ENCODE peak calls at places on chromosome 6, in eight cellular contexts. One of them, this sample, is unnamed.

GRCh38 chr6:41576667-41577066 is 30.5 kb downstream of the FOXP4 start:
- DNase-seq in trophoblast cell: no peak
- DNase-seq in G401: no peak
- DNase-seq in stimulated activated CD8-positive, alpha-beta memory T cell treated with anti-CD3 and anti-CD28 coated beads, Interleukin-7, amount 100 ng/mL, for 1 hour: no peak
- DNase-seq in cardiac fibroblast: no peak
- DNase-seq in ureter: no peak
- DNase-seq in A549: no peak
- DNase-seq in right lobe of liver: no peak
- DNase-seq in this sample: no peak

GRCh38 chr6:166127624-166128472 is 39.8 kb downstream of the TBXT start:
- DNase-seq in stimulated activated CD8-positive, alpha-beta memory T cell treated with anti-CD3 and anti-CD28 coated beads, Interleukin-7, amount 100 ng/mL, for 1 hour: no peak
- DNase-seq in right lobe of liver: no peak
- DNase-seq in cardiac fibroblast: no peak
- DNase-seq in G401: no peak
- DNase-seq in A549: no peak
- DNase-seq in ureter: no peak
- DNase-seq in trophoblast cell: no peak
- DNase-seq in this sample: no peak

GRCh38 chr6:111486921-111487320 is 3.9 kb upstream of the REV3L start:
- DNase-seq in ureter: no peak
- DNase-seq in cardiac fibroblast: no peak
- DNase-seq in stimulated activated CD8-positive, alpha-beta memory T cell treated with anti-CD3 and anti-CD28 coated beads, Interleukin-7, amount 100 ng/mL, for 1 hour: no peak
- DNase-seq in G401: no peak
- DNase-seq in trophoblast cell: peak
- DNase-seq in A549: no peak
- DNase-seq in right lobe of liver: no peak
- DNase-seq in this sample: no peak

GRCh38 chr6:45473121-45473967 is 95.6 kb upstream of the SUPT3H start:
- DNase-seq in trophoblast cell: no peak
- DNase-seq in cardiac fibroblast: no peak
- DNase-seq in A549: no peak
- DNase-seq in ureter: peak
- DNase-seq in stimulated activated CD8-positive, alpha-beta memory T cell treated with anti-CD3 and anti-CD28 coated beads, Interleukin-7, amount 100 ng/mL, for 1 hour: no peak
- DNase-seq in right lobe of liver: no peak
- DNase-seq in G401: no peak
- DNase-seq in this sample: no peak

GRCh38 chr6:33147807-33148666 is 44.2 kb downstream of the COL11A2 start:
- DNase-seq in trophoblast cell: peak
- DNase-seq in cardiac fibroblast: peak
- DNase-seq in A549: no peak
- DNase-seq in ureter: no peak
- DNase-seq in stimulated activated CD8-positive, alpha-beta memory T cell treated with anti-CD3 and anti-CD28 coated beads, Interleukin-7, amount 100 ng/mL, for 1 hour: no peak
- DNase-seq in right lobe of liver: no peak
- DNase-seq in G401: peak
- DNase-seq in this sample: no peak

GRCh38 chr6:134169881-134170486 is 117.6 kb upstream of the SLC2A12 start:
- DNase-seq in stimulated activated CD8-positive, alpha-beta memory T cell treated with anti-CD3 and anti-CD28 coated beads, Interleukin-7, amount 100 ng/mL, for 1 hour: no peak
- DNase-seq in G401: no peak
- DNase-seq in trophoblast cell: peak
- DNase-seq in right lobe of liver: peak
- DNase-seq in ureter: no peak
- DNase-seq in A549: no peak
- DNase-seq in cardiac fibroblast: peak
- DNase-seq in this sample: no peak

GRCh38 chr6:139376604-139377218 is 2.3 kb upstream of the CITED2 start:
- DNase-seq in ureter: peak
- DNase-seq in stimulated activated CD8-positive, alpha-beta memory T cell treated with anti-CD3 and anti-CD28 coated beads, Interleukin-7, amount 100 ng/mL, for 1 hour: no peak
- DNase-seq in right lobe of liver: no peak
- DNase-seq in trophoblast cell: peak
- DNase-seq in G401: peak
- DNase-seq in cardiac fibroblast: peak
- DNase-seq in A549: peak
- DNase-seq in this sample: peak

GRCh38 chr6:35727206-35727934 is 9.5 kb upstream of the ARMC12 start:
- DNase-seq in A549: peak
- DNase-seq in ureter: peak
- DNase-seq in G401: peak
- DNase-seq in cardiac fibroblast: peak
- DNase-seq in right lobe of liver: peak
- DNase-seq in stimulated activated CD8-positive, alpha-beta memory T cell treated with anti-CD3 and anti-CD28 coated beads, Interleukin-7, amount 100 ng/mL, for 1 hour: no peak
- DNase-seq in trophoblast cell: peak
- DNase-seq in this sample: peak

GRCh38 chr6:81929828-81930227 is 177.3 kb upstream of the TENT5A start:
- DNase-seq in stimulated activated CD8-positive, alpha-beta memory T cell treated with anti-CD3 and anti-CD28 coated beads, Interleukin-7, amount 100 ng/mL, for 1 hour: no peak
- DNase-seq in ureter: no peak
- DNase-seq in G401: peak
- DNase-seq in A549: no peak
- DNase-seq in cardiac fibroblast: peak
- DNase-seq in right lobe of liver: no peak
- DNase-seq in trophoblast cell: no peak
- DNase-seq in this sample: no peak

GRCh38 chr6:7264686-7265384 is 48.2 kb downstream of the SSR1 start:
- DNase-seq in cardiac fibroblast: no peak
- DNase-seq in stimulated activated CD8-positive, alpha-beta memory T cell treated with anti-CD3 and anti-CD28 coated beads, Interleukin-7, amount 100 ng/mL, for 1 hour: no peak
- DNase-seq in G401: no peak
- DNase-seq in A549: no peak
- DNase-seq in ureter: peak
- DNase-seq in right lobe of liver: no peak
- DNase-seq in trophoblast cell: no peak
- DNase-seq in this sample: no peak

GRCh38 chr6:162273986-162274385 is 453.6 kb downstream of the PRKN start:
- DNase-seq in G401: no peak
- DNase-seq in ureter: no peak
- DNase-seq in trophoblast cell: no peak
- DNase-seq in cardiac fibroblast: no peak
- DNase-seq in A549: no peak
- DNase-seq in right lobe of liver: no peak
- DNase-seq in stimulated activated CD8-positive, alpha-beta memory T cell treated with anti-CD3 and anti-CD28 coated beads, Interleukin-7, amount 100 ng/mL, for 1 hour: no peak
- DNase-seq in this sample: no peak

GRCh38 chr6:30775104-30775503 is 30.8 kb upstream of the IER3 start:
- DNase-seq in right lobe of liver: no peak
- DNase-seq in stimulated activated CD8-positive, alpha-beta memory T cell treated with anti-CD3 and anti-CD28 coated beads, Interleukin-7, amount 100 ng/mL, for 1 hour: no peak
- DNase-seq in A549: no peak
- DNase-seq in ureter: no peak
- DNase-seq in cardiac fibroblast: peak
- DNase-seq in trophoblast cell: no peak
- DNase-seq in G401: no peak
- DNase-seq in this sample: no peak

GRCh38 chr6:113854531-113855499 is 2.3 kb upstream of the MARCKS start:
- DNase-seq in stimulated activated CD8-positive, alpha-beta memory T cell treated with anti-CD3 and anti-CD28 coated beads, Interleukin-7, amount 100 ng/mL, for 1 hour: no peak
- DNase-seq in G401: peak
- DNase-seq in ureter: peak
- DNase-seq in A549: peak
- DNase-seq in trophoblast cell: peak
- DNase-seq in right lobe of liver: peak
- DNase-seq in cardiac fibroblast: peak
- DNase-seq in this sample: peak

GRCh38 chr6:135144678-135145508 is 36.2 kb upstream of the MYB start:
- DNase-seq in A549: no peak
- DNase-seq in G401: no peak
- DNase-seq in stimulated activated CD8-positive, alpha-beta memory T cell treated with anti-CD3 and anti-CD28 coated beads, Interleukin-7, amount 100 ng/mL, for 1 hour: no peak
- DNase-seq in right lobe of liver: no peak
- DNase-seq in trophoblast cell: peak
- DNase-seq in cardiac fibroblast: peak
- DNase-seq in ureter: no peak
- DNase-seq in this sample: no peak

GRCh38 chr6:126873351-126873750 is 245.1 kb upstream of the RSPO3 start:
- DNase-seq in cardiac fibroblast: peak
- DNase-seq in G401: no peak
- DNase-seq in stimulated activated CD8-positive, alpha-beta memory T cell treated with anti-CD3 and anti-CD28 coated beads, Interleukin-7, amount 100 ng/mL, for 1 hour: no peak
- DNase-seq in A549: no peak
- DNase-seq in right lobe of liver: no peak
- DNase-seq in trophoblast cell: no peak
- DNase-seq in ureter: no peak
- DNase-seq in this sample: no peak